ENCODE peak calls at places on chromosome 13, in five cellular contexts. Y, A, C, E and H are unnamed samples.

GRCh38 chr13:100454876-100455275 is 133.7 kb downstream of the GGACT start:
- DNase-seq in E (no peak), Y (peak), C (no peak), A (no peak), H (peak)

GRCh38 chr13:21124853-21125252 is 51.5 kb downstream of the SKA3 start:
- DNase-seq in A (no peak), Y (peak), E (no peak), C (peak), H (peak)

GRCh38 chr13:38954844-38955243 is 35.8 kb downstream of the STOML3 start:
- DNase-seq in E (no peak), C (no peak), A (no peak), Y (no peak), H (no peak)

GRCh38 chr13:99922631-99923404 is 48.7 kb downstream of the ZIC5 start:
- DNase-seq in E (no peak), Y (no peak), A (no peak), C (no peak), H (no peak)

GRCh38 chr13:28820099-28821051 is at the start of gene MTUS2:
- DNase-seq in E (no peak), C (no peak), A (no peak), Y (no peak), H (no peak)

GRCh38 chr13:48585456-48585840 is 52.6 kb upstream of the RCBTB2 start:
- DNase-seq in E (no peak), Y (no peak), C (no peak), A (peak), H (peak)

GRCh38 chr13:49620170-49620621 is 8.1 kb upstream of the ARL11 start:
- DNase-seq in A (no peak), C (no peak), E (no peak), Y (no peak), H (no peak)

GRCh38 chr13:80783926-80784325 is 443.0 kb upstream of the SPRY2 start:
- DNase-seq in C (peak), Y (no peak), E (no peak), A (no peak), H (no peak)

GRCh38 chr13:23020246-23020843 is 160.4 kb upstream of the SGCG start:
- DNase-seq in A (no peak), E (peak), C (peak), Y (peak), H (peak)

GRCh38 chr13:67803118-67803517 is 573.0 kb upstream of the PCDH9 start:
- DNase-seq in Y (no peak), A (no peak), E (no peak), C (no peak), H (no peak)

GRCh38 chr13:31209172-31209818 is 9.5 kb downstream of the B3GLCT start:
- DNase-seq in A (no peak), C (peak), E (peak), Y (peak), H (peak)

GRCh38 chr13:31043891-31044657 is 111.6 kb downstream of the TEX26 start:
- DNase-seq in Y (peak), C (peak), E (peak), A (peak), H (peak)

GRCh38 chr13:106450991-106451390 is 84.5 kb downstream of the EFNB2 start:
- DNase-seq in E (no peak), C (no peak), Y (no peak), A (no peak), H (no peak)

GRCh38 chr13:47239025-47239424 is 342.2 kb upstream of the HTR2A start:
- DNase-seq in E (no peak), C (no peak), Y (no peak), A (no peak), H (no peak)

GRCh38 chr13:40472427-40473220 is 193.8 kb downstream of the FOXO1 start:
- DNase-seq in C (no peak), A (no peak), E (no peak), Y (no peak), H (no peak)

GRCh38 chr13:113665582-113666323 is 1.3 kb upstream of the GRK1 start:
- DNase-seq in C (peak), A (no peak), E (peak), Y (no peak), H (no peak)

GRCh38 chr13:77751513-77752456 is 54.3 kb downstream of the SLAIN1 start:
- DNase-seq in Y (peak), C (peak), A (no peak), E (no peak), H (peak)

GRCh38 chr13:62139597-62139996 is 723.9 kb upstream of the PCDH20 start:
- DNase-seq in Y (no peak), E (no peak), A (no peak), C (no peak), H (no peak)

GRCh38 chr13:107185889-107186288 is 618.0 kb upstream of the ARGLU1 start:
- DNase-seq in C (no peak), E (no peak), A (no peak), Y (peak), H (peak)

GRCh38 chr13:29976535-29976934 is 126.1 kb upstream of the UBL3 start:
- DNase-seq in C (no peak), A (peak), Y (no peak), E (no peak), H (no peak)

GRCh38 chr13:51044023-51044665 is 66.9 kb downstream of the C13orf42 start:
- DNase-seq in C (no peak), E (no peak), A (no peak), Y (no peak), H (no peak)

GRCh38 chr13:79231887-79232286 is 174.2 kb downstream of the RBM26 start:
- DNase-seq in A (no peak), C (no peak), E (no peak), Y (no peak), H (no peak)

GRCh38 chr13:32610538-32610937 is 24.3 kb downstream of the PDS5B start:
- DNase-seq in C (no peak), E (no peak), A (no peak), Y (no peak), H (no peak)

GRCh38 chr13:76790519-76791289 is 95.5 kb downstream of the KCTD12 start:
- DNase-seq in E (no peak), Y (no peak), A (no peak), C (no peak), H (peak)

DNA sequence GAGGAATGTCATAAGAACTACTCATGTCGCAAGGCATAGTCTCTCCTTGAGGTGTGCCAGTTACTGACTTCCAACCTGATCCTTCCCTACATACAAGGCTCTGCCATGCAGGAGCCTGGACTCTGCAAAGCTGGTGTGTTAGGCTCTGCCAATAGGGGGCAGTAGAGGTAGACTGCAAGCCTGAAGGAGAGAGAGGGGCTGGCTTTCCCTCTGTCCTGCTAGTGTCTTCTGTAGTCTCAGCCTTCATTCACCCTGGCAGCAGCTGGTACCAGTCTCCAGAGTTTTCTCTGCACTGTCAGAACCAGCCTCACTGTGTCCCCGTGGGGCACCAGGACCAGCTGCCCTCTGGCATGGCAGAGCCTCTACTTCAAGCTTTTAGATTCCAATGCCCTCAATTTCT is 14.5 kb downstream of the SHISA2 start:
- DNase-seq in A (peak), Y (no peak), E (peak), C (peak), H (no peak)
- TF ChIP-seq CTCF in A (no peak), Y (peak), E (peak), C (peak), H (peak)

GRCh38 chr13:24865158-24865557 is 101.2 kb downstream of the RNF17 start:
- DNase-seq in A (no peak), Y (peak), E (no peak), C (no peak), H (peak)
- TF ChIP-seq CTCF in A (no peak), Y (peak), E (no peak), C (no peak), H (peak)

GRCh38 chr13:27171244-27171829 is at the start of gene USP12:
- DNase-seq in E (peak), C (peak), Y (peak), A (no peak), H (peak)
- TF ChIP-seq CTCF in E (no peak), C (peak), Y (peak), A (no peak), H (no peak)

GRCh38 chr13:69324109-69324886 is 783.3 kb upstream of the ATXN8OS start:
- DNase-seq in E (no peak), A (no peak), Y (no peak), C (no peak), H (no peak)
- TF ChIP-seq CTCF in E (no peak), A (no peak), Y (no peak), C (peak), H (no peak)

GRCh38 chr13:33876716-33877394 is 58.9 kb downstream of the RFC3 start:
- DNase-seq in E (no peak), C (no peak), A (no peak), Y (no peak), H (no peak)

GRCh38 chr13:33875658-33876401 is 57.9 kb downstream of the RFC3 start:
- DNase-seq in A (no peak), E (no peak), C (no peak), Y (no peak), H (no peak)

GRCh38 chr13:33873251-33873908 is 55.4 kb downstream of the RFC3 start:
- DNase-seq in Y (no peak), E (no peak), A (no peak), C (no peak), H (no peak)

GRCh38 chr13:33872005-33872351 is 54.0 kb downstream of the RFC3 start:
- DNase-seq in A (no peak), Y (no peak), E (no peak), C (no peak), H (no peak)

GRCh38 chr13:33874871-33875270 is 56.9 kb downstream of the RFC3 start:
- DNase-seq in Y (no peak), C (no peak), E (no peak), A (no peak), H (no peak)
- TF ChIP-seq CTCF in Y (no peak), C (peak), E (no peak), A (no peak), H (peak)

DNA sequence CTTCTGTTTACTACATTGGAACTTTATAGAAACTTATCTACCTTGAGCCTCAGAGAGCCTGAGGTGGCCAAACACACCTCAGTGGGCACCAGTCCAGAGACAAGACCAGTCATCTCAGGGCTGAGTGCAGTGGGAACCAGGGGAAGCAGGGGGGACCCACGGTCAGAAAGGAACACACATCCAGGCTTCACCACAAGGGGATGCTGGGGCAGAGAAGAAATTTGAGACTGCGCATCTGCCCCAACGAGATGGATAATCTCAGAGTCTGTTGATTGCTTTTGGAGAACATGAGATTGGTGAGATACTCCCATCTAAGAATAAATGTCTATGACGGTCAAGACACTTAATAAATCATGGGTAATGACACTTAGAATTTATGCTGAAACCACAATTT is 98.7 kb downstream of the DOCK9 start:
- DNase-seq in A (no peak), Y (no peak), E (no peak), C (no peak), H (no peak)
- TF ChIP-seq CTCF in A (no peak), Y (no peak), E (no peak), C (peak), H (no peak)

GRCh38 chr13:25885418-25885817 is 166.4 kb downstream of the SHISA2 start:
- DNase-seq in Y (no peak), A (no peak), E (no peak), C (no peak), H (no peak)

GRCh38 chr13:25890671-25891212 is 161.1 kb downstream of the SHISA2 start:
- DNase-seq in Y (no peak), A (no peak), E (no peak), C (no peak), H (no peak)

GRCh38 chr13:25887962-25888655 is 163.7 kb downstream of the SHISA2 start:
- DNase-seq in A (no peak), E (no peak), Y (no peak), C (no peak), H (no peak)

GRCh38 chr13:25882732-25883357 is 169.0 kb downstream of the SHISA2 start:
- DNase-seq in E (no peak), C (no peak), Y (no peak), A (no peak), H (no peak)

GRCh38 chr13:25886438-25887214 is 165.2 kb downstream of the SHISA2 start:
- DNase-seq in E (no peak), A (no peak), Y (peak), C (no peak), H (peak)
- TF ChIP-seq CTCF in E (no peak), A (no peak), Y (no peak), C (no peak), H (no peak)

GRCh38 chr13:52070929-52071523 is 46.5 kb downstream of the UTP14C start:
- DNase-seq in Y (peak), E (no peak), A (no peak), C (no peak), H (peak)
- TF ChIP-seq CTCF in Y (peak), E (no peak), A (no peak), C (peak), H (peak)

DNA sequence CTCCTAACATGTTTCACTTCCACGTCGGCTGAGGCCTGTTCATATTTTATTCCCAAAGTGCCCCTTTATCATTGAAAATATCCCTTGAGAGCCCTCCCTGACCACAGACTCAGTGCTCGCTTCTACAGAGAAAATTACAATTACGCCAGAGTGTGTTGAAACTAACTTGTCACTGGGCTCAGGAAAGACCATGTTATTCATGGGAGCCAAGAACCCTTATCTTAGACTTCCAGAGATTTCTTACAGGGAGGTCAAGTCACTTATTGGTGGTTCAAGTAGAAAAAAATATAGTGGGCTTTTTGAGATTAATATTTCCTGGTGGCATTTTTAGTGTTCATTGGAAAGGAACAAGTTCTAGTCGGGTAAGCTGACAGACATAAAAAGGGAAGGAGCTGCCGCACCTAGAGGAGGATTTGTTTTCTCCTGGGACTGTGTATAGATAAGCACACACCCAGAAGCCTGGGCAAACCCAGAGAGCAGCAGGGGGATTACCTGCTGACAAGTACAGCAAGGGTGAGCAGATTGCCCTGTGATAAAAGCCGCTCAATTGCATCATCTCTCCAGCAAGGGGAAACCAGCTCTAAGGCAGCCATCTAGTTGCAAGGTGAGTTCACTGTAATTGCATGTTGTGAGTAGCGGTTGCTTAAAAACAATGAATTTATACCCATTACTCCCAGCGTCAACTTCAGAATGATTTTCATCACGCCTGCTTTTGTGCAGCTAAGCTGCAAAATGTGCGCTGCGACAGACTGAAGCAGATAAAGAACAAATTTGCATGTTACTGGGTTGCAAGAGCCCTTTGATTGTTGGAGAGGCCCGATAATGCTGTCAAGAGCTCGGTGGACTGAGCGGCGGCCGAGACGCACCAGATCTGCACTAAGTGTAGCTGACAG is 46.2 kb downstream of the DCT start:
- DNase-seq in E (no peak), A (no peak), Y (no peak), C (no peak), H (no peak)
- TF ChIP-seq CTCF in E (no peak), A (no peak), Y (no peak), C (no peak), H (no peak)